ENCODE peak calls at places on chromosomes 6 and 20, in nine cellular contexts. H is OCI-LY7, N is body of pancreas, Z is omental fat pad, T is midbrain, V is MCF 10A, S is fibroblast of the conjunctiva, W is NCI-H748 treated with DMSO at 0.1 percent for 48 hours, G is amygdala. O is an unnamed sample.

GRCh38 chr20:21089421-21089820 is 16.7 kb downstream of the LINC00237 start:
- DNase-seq in H (no peak), S (no peak), V (no peak), G (no peak), W (peak), N (no peak), Z (no peak), T (no peak), O (no peak)

GRCh38 chr6:160750276-160750689 is 48.2 kb downstream of the PLG start:
- DNase-seq in N (no peak), G (no peak), Z (no peak), T (no peak), H (peak), V (peak), S (no peak), W (no peak), O (no peak)

GRCh38 chr6:38453302-38453701 is 186.4 kb downstream of the BTBD9 start:
- DNase-seq in V (no peak), Z (no peak), S (no peak), N (no peak), H (no peak), W (no peak), G (no peak), T (no peak), O (no peak)

GRCh38 chr6:152295346-152295745 is 341.8 kb downstream of the SYNE1 start:
- DNase-seq in V (peak), W (no peak), N (no peak), Z (no peak), S (peak), T (no peak), G (no peak), H (no peak), O (no peak)

GRCh38 chr6:131831392-131831791 is 23.6 kb downstream of the ENPP1 start:
- DNase-seq in G (no peak), N (no peak), V (peak), Z (no peak), H (no peak), W (no peak), S (no peak), T (no peak), O (peak)

GRCh38 chr6:136989591-136990578 is 54.9 kb downstream of the IL20RA start:
- DNase-seq in T (no peak), G (peak), N (no peak), W (peak), S (no peak), H (no peak), V (no peak), Z (no peak), O (no peak)

GRCh38 chr6:38155576-38156204 is 336.2 kb downstream of the ZFAND3 start:
- DNase-seq in W (no peak), N (no peak), S (no peak), H (no peak), T (no peak), V (no peak), Z (no peak), G (no peak), O (no peak)

GRCh38 chr20:36017034-36017951 is 48.9 kb downstream of the CNBD2 start:
- DNase-seq in Z (no peak), T (no peak), S (peak), W (no peak), N (peak), G (no peak), H (no peak), V (peak), O (peak)

GRCh38 chr6:108365488-108365887 is 70.6 kb downstream of the AFG1L start:
- DNase-seq in T (peak), Z (no peak), V (peak), N (no peak), G (no peak), S (no peak), W (peak), H (no peak), O (no peak)

GRCh38 chr6:166156942-166157341 is 10.7 kb downstream of the TBXT start:
- DNase-seq in T (peak), N (no peak), W (peak), G (no peak), S (no peak), V (peak), Z (no peak), H (no peak), O (no peak)

GRCh38 chr6:107418118-107418517 is 41.2 kb downstream of the PDSS2 start:
- DNase-seq in T (no peak), S (no peak), Z (no peak), H (peak), W (no peak), G (no peak), N (no peak), V (peak), O (no peak)

GRCh38 chr6:101614774-101615173 is 221.3 kb downstream of the GRIK2 start:
- DNase-seq in N (no peak), V (peak), T (no peak), H (no peak), Z (no peak), G (no peak), S (no peak), W (no peak), O (peak)

GRCh38 chr6:51989789-51990188 is 97.6 kb downstream of the PKHD1 start:
- DNase-seq in H (no peak), W (no peak), T (no peak), S (no peak), N (no peak), Z (no peak), V (no peak), G (no peak), O (no peak)